ENCODE peak calls at places on chromosomes 11 and 22, in five cellular contexts. A is RWPE1; V is activated CD8-positive, alpha-beta T cell treated with anti-CD3 and anti-CD28 coated beads for 36 hours; Y is neural crest cell; P is GM23338. J is an unnamed sample.

GRCh38 chr22:46018859-46019258 is 41.9 kb upstream of the WNT7B start:
- DNase-seq in A (no peak), V (no peak), Y (no peak), P (no peak), J (no peak)

GRCh38 chr11:73004088-73004487 is 138.0 kb downstream of the FCHSD2 start:
- DNase-seq in A (no peak), V (no peak), Y (no peak), P (no peak), J (no peak)

GRCh38 chr11:68010058-68011041 is at the start of gene ALDH3B1:
- DNase-seq in A (peak; percentile 70), V (peak; percentile 20), Y (no peak), P (peak; percentile 56), J (no peak)

GRCh38 chr11:15333407-15333806 is 218.7 kb downstream of the INSC start:
- DNase-seq in A (no peak), V (no peak), Y (no peak), P (no peak), J (no peak)

GRCh38 chr11:2380807-2381350 is 3.8 kb downstream of the CD81 start:
- DNase-seq in A (no peak), V (no peak), Y (no peak), P (no peak), J (no peak)

GRCh38 chr11:121575250-121575962 is 122.6 kb upstream of the SORL1-AS1 start:
- DNase-seq in A (no peak), V (no peak), Y (no peak), P (no peak), J (no peak)

GRCh38 chr11:121418625-121419114 is 33.4 kb upstream of the SORL1 start:
- DNase-seq in A (no peak), V (peak; percentile 65), Y (no peak), P (no peak), J (no peak)

GRCh38 chr22:20249797-20250354 is 18.2 kb downstream of the RTN4R start:
- DNase-seq in A (no peak), V (no peak), Y (no peak), P (no peak), J (no peak)

GRCh38 chr22:36163497-36163896 is 2.9 kb upstream of the APOL3 start:
- DNase-seq in A (no peak), V (no peak), Y (no peak), P (no peak), J (no peak)

GRCh38 chr22:46084943-46085830 is 65.1 kb upstream of the PPARA start:
- DNase-seq in A (no peak), V (no peak), Y (no peak), P (no peak), J (no peak)

GRCh38 chr22:22410677-22411076 is 97.9 kb downstream of the ZNF280B start:
- DNase-seq in A (no peak), V (no peak), Y (no peak), P (no peak), J (no peak)

GRCh38 chr22:22408269-22408668 is 100.3 kb downstream of the ZNF280B start:
- DNase-seq in A (no peak), V (no peak), Y (no peak), P (no peak), J (no peak)

GRCh38 chr22:22410121-22410520 is 98.4 kb downstream of the ZNF280B start:
- DNase-seq in A (no peak), V (peak; percentile 5), Y (no peak), P (no peak), J (no peak)

GRCh38 chr22:22407061-22407460 is 101.5 kb downstream of the ZNF280B start:
- DNase-seq in A (no peak), V (no peak), Y (no peak), P (no peak), J (no peak)

GRCh38 chr22:22408731-22409696 is 99.5 kb downstream of the ZNF280B start:
- DNase-seq in A (no peak), V (peak; percentile 26), Y (peak; percentile 35), P (peak; percentile 74), J (peak; percentile 56)
- TF ChIP-seq CTCF in A (peak; percentile 32), V (peak; percentile 39), Y (peak; percentile 60), P (peak; percentile 53), J (peak; percentile 39)

GRCh38 chr11:69941546-69942332 is 122.5 kb upstream of the FGF3 start:
- DNase-seq in A (no peak), V (no peak), Y (no peak), P (no peak), J (no peak)

GRCh38 chr11:69944146-69944795 is 125.1 kb upstream of the FGF3 start:
- DNase-seq in A (no peak), V (no peak), Y (no peak), P (no peak), J (no peak)

GRCh38 chr11:69942333-69942820 is 123.2 kb upstream of the FGF3 start:
- DNase-seq in A (no peak), V (no peak), Y (no peak), P (no peak), J (no peak)

GRCh38 chr11:69943506-69943905 is 124.3 kb upstream of the FGF3 start:
- DNase-seq in A (no peak), V (no peak), Y (no peak), P (no peak), J (no peak)

DNA sequence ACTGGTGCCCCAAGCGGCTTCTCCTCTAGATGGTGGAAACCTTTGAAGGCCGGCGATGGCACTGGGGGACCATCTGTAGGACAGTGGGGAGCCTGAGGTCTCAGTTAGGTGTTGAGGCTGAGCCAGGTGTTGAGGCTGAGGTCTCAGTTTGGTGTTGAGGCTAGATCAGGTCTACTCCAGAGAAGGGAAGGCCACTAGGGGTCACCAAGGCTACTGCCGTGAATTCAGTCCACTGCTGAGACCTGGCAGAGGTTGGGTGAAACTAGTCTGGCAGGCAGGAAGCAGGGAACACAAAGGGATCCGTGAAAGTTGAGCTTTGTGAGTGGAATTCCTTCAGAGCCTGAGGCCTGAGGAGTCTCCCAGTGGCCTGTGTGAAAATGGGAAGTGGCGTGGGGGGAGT is 123.8 kb upstream of the FGF3 start:
- DNase-seq in A (no peak), V (no peak), Y (no peak), P (peak; percentile 51), J (no peak)
- TF ChIP-seq CTCF in A (no peak), V (no peak), Y (no peak), P (peak; percentile 40), J (peak; percentile 5)

DNA sequence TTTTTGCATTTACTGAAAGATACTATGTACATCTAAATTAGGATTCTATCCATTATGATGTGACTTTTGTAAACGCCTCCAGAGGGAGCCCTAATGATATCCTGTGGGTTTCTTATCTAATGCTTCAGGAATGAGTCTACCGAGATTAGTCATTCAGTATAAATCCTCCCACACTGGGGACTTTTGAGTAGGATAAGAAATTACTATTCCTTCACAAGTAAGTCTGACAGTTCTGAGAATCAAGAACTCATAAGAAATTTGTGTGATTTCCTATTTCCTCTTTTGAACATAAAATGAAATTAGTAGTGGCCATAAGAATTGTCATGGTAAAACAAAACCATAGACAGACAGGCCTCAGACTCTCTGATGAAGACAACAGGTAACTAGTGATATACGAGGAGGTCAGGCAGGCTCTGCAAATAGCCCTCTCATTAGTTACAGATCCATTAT is 10.0 kb upstream of the OR5M1 start:
- DNase-seq in A (peak; percentile 72), V (peak; percentile 3), Y (no peak), P (peak; percentile 83), J (peak; percentile 24)
- TF ChIP-seq CTCF in A (peak; percentile 57), V (no peak), Y (peak; percentile 71), P (peak; percentile 86), J (no peak)

GRCh38 chr11:60607483-60607882 is 91.9 kb upstream of the MS4A8 start:
- DNase-seq in A (no peak), V (no peak), Y (no peak), P (peak; percentile 32), J (no peak)
- TF ChIP-seq CTCF in A (no peak), V (peak; percentile 33), Y (peak; percentile 43), P (peak; percentile 44), J (peak; percentile 64)

DNA sequence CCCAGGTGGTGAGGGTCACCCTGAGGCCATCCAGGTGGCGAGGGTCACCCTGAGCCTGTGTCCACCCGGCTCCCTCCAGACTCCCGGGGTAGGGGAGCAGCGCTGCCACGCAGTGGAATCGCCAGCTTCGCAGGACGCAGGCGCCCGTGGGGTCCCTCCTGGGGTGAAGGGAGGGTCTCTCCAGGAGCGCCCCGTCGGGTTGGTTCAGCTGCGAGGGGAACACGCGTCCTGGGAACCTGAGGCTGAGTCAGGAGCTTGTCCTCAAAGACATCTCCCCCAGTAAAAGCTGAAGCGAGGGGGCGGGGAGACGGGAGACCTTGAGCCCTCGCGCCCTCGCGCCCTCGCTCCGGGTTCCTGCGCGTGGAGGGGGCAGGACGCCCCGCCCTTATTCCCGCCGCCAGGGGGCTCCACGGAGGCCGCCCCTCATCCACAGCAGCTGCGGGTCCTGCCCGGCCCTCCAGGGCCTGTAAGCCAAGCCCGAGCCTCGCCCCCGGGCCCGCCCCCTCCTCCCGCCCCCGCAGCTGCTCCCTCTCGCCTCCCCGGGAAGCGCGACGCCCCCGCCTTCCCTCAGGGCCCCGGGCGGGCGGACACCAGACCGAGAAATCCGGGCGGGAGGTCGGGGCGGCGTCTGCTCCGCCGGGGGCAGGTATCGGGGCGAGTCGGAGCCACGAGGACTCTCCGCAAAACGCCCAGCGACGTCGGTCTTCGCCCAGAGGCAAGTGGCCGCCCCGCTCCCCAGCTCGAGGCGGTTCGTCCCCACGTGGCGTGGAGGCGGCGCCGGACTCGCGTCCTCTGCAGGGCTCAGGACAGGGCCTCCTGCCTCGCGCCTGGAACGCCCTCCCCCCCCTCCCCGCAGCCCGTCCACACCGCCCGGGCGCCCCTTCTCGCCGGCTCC is 22.8 kb downstream of the PIM3 start:
- DNase-seq in A (no peak), V (no peak), Y (no peak), P (peak; percentile 65), J (no peak)
- TF ChIP-seq CTCF in A (no peak), V (peak; percentile 49), Y (peak; percentile 59), P (peak; percentile 46), J (peak; percentile 68)

DNA sequence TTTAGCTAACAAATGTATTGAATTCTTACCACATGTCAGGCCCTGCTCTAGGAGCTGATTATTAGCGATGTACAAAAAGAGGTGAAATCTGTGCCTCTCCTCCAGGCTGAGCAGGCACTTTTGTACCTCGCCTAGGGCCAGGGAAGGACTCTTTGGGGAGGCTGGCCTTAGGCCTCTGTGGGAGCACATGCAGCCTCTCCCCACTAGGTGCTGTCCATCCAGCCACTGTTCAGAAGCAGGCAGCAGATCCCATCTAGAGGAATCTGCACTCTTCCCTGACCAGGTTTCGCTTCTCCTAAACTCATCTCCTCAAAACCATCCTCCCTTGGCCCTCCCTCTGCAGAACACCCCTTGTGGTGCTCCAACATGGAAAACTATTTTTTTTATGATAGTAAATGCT is 51.9 kb upstream of the WT1 start:
- DNase-seq in A (peak; percentile 16), V (no peak), Y (no peak), P (peak; percentile 57), J (peak; percentile 25)
- TF ChIP-seq CTCF in A (no peak), V (no peak), Y (peak; percentile 41), P (peak; percentile 32), J (peak; percentile 36)

J was measured in endothelial cell.